ENCODE peak calls at places on chromosome 20, in five cellular contexts. Z is pancreas, B is lung, E is HCT116, G is neural progenitor cell. T is an unnamed sample.

GRCh38 chr20:34222208-34222607 is 19.0 kb upstream of the ASIP start:
- DNase-seq in Z (no peak), B (no peak), E (no peak), G (no peak), T (peak)

GRCh38 chr20:49399329-49399728 is 83.1 kb downstream of the KCNB1 start:
- DNase-seq in Z (no peak), B (no peak), E (no peak), G (no peak), T (no peak)

GRCh38 chr20:58017970-58018530 is 210.4 kb downstream of the ANKRD60 start:
- DNase-seq in Z (no peak), B (no peak), E (no peak), G (no peak), T (no peak)

GRCh38 chr20:45366192-45366591 is 3.2 kb downstream of the SYS1 start:
- DNase-seq in Z (no peak), B (no peak), E (no peak), G (no peak), T (no peak)

GRCh38 chr20:52945862-52946522 is 26.2 kb upstream of the TSHZ2 start:
- DNase-seq in Z (no peak), B (no peak), E (no peak), G (no peak), T (no peak)

GRCh38 chr20:4555188-4555893 is 166.4 kb upstream of the PRND start:
- DNase-seq in Z (no peak), B (no peak), E (peak), G (no peak), T (no peak)

GRCh38 chr20:10609276-10609675 is 64.5 kb downstream of the JAG1 start:
- DNase-seq in Z (no peak), B (no peak), E (no peak), G (no peak), T (no peak)

GRCh38 chr20:50121858-50122271 is 8.9 kb upstream of the UBE2V1 start:
- DNase-seq in Z (no peak), B (no peak), E (no peak), G (no peak), T (no peak)

GRCh38 chr20:23296841-23297701 is 53.5 kb upstream of the NXT1 start:
- DNase-seq in Z (no peak), B (no peak), E (no peak), G (peak), T (no peak)

GRCh38 chr20:59997886-59998285 is 39.7 kb downstream of the CDH26 start:
- DNase-seq in Z (no peak), B (no peak), E (no peak), G (no peak), T (no peak)

GRCh38 chr20:36540551-36541211 is 638 bp upstream of the MYL9 start:
- DNase-seq in Z (no peak), B (no peak), E (no peak), G (peak), T (no peak)

GRCh38 chr20:59751075-59751711 is 146.9 kb downstream of the PHACTR3 start:
- DNase-seq in Z (peak), B (peak), E (peak), G (peak), T (peak)

GRCh38 chr20:21515300-21516179 is 1.7 kb upstream of the NKX2-2 start:
- DNase-seq in Z (no peak), B (no peak), E (no peak), G (peak), T (no peak)

GRCh38 chr20:60642048-60642447 is 610.0 kb upstream of the CDH4 start:
- DNase-seq in Z (no peak), B (no peak), E (no peak), G (no peak), T (no peak)

GRCh38 chr20:19835533-19836222 is 77.6 kb downstream of the RIN2 start:
- DNase-seq in Z (no peak), B (no peak), E (no peak), G (peak), T (no peak)

DNA sequence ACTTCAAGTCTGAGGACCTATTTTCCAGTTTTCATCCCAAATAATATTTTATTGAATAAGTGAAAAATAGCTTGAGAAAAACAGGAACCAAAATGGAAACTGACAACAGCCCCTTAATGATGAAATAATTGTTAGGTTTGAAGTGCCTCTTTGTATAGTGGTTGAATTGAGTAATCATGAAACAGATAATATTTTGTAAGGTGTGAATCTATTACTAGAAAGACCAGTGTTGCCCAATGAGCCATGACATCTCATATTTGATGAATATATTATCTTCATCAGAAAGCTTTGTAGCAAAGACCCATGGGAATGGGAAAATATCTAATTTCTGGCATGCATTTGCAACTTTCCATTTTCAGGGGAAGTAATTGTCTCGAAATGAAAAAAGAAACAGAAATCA is 57.3 kb upstream of the LAMP5 start:
- DNase-seq in Z (no peak), B (no peak), E (no peak), G (no peak), T (peak)
- H3K4me3 ChIP-seq in Z (no peak), B (no peak), E (no peak), G (no peak), T (no peak)

GRCh38 chr20:38113401-38114325 is 51.4 kb downstream of the TGM2 start:
- DNase-seq in Z (no peak), B (peak), E (peak), G (peak), T (peak)
- TF ChIP-seq CTCF in Z (no peak), B (peak), E (peak), G (peak), T (peak)

DNA sequence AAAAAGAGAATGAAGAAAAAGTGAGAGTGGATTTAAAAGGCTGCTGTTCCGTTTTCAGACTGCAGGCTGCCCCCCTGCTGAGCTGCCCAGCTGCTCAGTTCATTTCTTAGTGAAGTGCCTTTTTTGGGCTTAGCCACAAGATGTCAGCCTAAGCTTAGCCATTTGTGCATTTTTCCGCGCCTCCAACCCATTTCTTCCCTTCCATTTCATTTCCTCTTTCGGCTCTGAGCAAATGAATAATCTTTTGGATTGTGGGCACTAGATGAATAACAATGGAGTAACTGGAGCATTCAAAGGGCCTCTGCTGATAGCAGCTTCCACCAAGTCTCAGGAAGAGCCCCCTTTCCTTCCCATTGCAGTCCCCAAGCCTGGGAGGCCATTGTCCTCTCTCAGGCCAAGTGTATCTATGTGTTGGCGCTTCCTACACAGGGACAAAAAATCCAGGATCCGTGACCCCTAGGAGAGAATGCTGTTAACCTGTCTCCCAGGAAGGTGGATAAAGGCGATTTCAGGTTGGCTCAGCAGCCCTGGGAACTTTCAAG is 83.5 kb upstream of the SPTLC3 start:
- DNase-seq in Z (peak), B (peak), E (peak), G (peak), T (peak)
- H3K4me3 ChIP-seq in Z (peak), B (no peak), E (no peak), G (no peak), T (no peak)

DNA sequence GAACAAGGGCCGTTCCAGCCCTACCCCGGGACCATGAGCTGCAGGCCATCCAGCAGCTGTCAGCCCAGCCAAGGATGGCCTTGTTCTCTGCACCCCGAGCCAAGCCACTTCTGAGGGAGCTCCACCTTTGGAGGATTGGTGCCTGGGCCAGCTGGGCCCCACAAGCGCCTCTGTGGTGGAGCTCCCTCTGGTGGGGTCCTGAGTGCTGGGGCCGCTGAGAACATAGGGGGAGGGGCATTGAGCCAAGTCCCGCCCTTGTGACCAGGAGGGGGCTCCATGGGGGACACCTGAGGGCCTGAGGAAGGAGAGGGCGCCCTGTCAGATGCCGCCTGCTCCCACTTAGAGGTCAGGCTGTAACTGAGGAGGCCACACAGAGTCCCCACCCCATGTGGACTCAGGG is 43.2 kb downstream of the YTHDF1 start:
- DNase-seq in Z (no peak), B (no peak), E (peak), G (no peak), T (peak)
- TF ChIP-seq CTCF in Z (no peak), B (no peak), E (peak), G (peak), T (peak)

GRCh38 chr20:62067547-62068260 is 2.0 kb upstream of the TAF4 start:
- DNase-seq in Z (no peak), B (no peak), E (no peak), G (no peak), T (no peak)
- H3K4me3 ChIP-seq in Z (no peak), B (no peak), E (no peak), G (peak), T (no peak)

T was measured in GM12865.